ENCODE peak calls at places on chromosomes 3 and 15, in five cellular contexts. One of them, this sample, is unnamed.

GRCh38 chr15:64930019-64930652 is 18.4 kb downstream of the ANKDD1A start:
- DNase-seq in IMR-90: no peak
- DNase-seq in neuronal stem cell: no peak
- DNase-seq in neural progenitor cell: no peak
- DNase-seq in PC-3: no peak
- DNase-seq in this sample: no peak

GRCh38 chr15:51356983-51357382 is 15.5 kb downstream of the GLDN start:
- DNase-seq in IMR-90: no peak
- DNase-seq in PC-3: no peak
- DNase-seq in neural progenitor cell: no peak
- DNase-seq in neuronal stem cell: no peak
- DNase-seq in this sample: no peak

GRCh38 chr3:191366675-191367074 is 36.3 kb upstream of the UTS2B start:
- DNase-seq in neuronal stem cell: no peak
- DNase-seq in neural progenitor cell: no peak
- DNase-seq in PC-3: no peak
- DNase-seq in IMR-90: peak; percentile 81
- DNase-seq in this sample: no peak

GRCh38 chr3:10519236-10519635 is 13.8 kb upstream of the ATP2B2 start:
- DNase-seq in neuronal stem cell: no peak
- DNase-seq in neural progenitor cell: no peak
- DNase-seq in IMR-90: no peak
- DNase-seq in PC-3: no peak
- DNase-seq in this sample: no peak

GRCh38 chr3:98780343-98780742 is 17.2 kb downstream of the ST3GAL6 start:
- DNase-seq in PC-3: no peak
- DNase-seq in IMR-90: no peak
- DNase-seq in neuronal stem cell: no peak
- DNase-seq in neural progenitor cell: no peak
- DNase-seq in this sample: no peak

GRCh38 chr3:133038089-133038730 is at the start of gene TMEM108:
- DNase-seq in neuronal stem cell: peak; percentile 87
- DNase-seq in IMR-90: peak; percentile 58
- DNase-seq in PC-3: no peak
- DNase-seq in neural progenitor cell: peak; percentile 97
- DNase-seq in this sample: peak; percentile 62

GRCh38 chr3:148681080-148681479 is 16.6 kb upstream of the AGTR1 start:
- DNase-seq in neuronal stem cell: no peak
- DNase-seq in neural progenitor cell: no peak
- DNase-seq in PC-3: peak; percentile 79
- DNase-seq in IMR-90: peak; percentile 11
- DNase-seq in this sample: no peak

GRCh38 chr3:81339040-81339845 is 422.2 kb downstream of the GBE1 start:
- DNase-seq in neural progenitor cell: peak; percentile 11
- DNase-seq in neuronal stem cell: no peak
- DNase-seq in IMR-90: peak; percentile 6
- DNase-seq in PC-3: peak; percentile 88
- DNase-seq in this sample: no peak

GRCh38 chr3:166190360-166190759 is 353.1 kb upstream of the BCHE start:
- DNase-seq in neural progenitor cell: peak; percentile 54
- DNase-seq in IMR-90: peak; percentile 86
- DNase-seq in PC-3: peak; percentile 77
- DNase-seq in neuronal stem cell: no peak
- DNase-seq in this sample: no peak

GRCh38 chr3:70832035-70832795 is 519.8 kb upstream of the MDFIC2 start:
- DNase-seq in neural progenitor cell: no peak
- DNase-seq in IMR-90: peak; percentile 86
- DNase-seq in PC-3: peak; percentile 48
- DNase-seq in neuronal stem cell: no peak
- DNase-seq in this sample: no peak

GRCh38 chr15:70582143-70582945 is 181.0 kb downstream of the UACA start:
- DNase-seq in neuronal stem cell: no peak
- DNase-seq in PC-3: peak; percentile 12
- DNase-seq in neural progenitor cell: no peak
- DNase-seq in IMR-90: peak; percentile 82
- DNase-seq in this sample: no peak

GRCh38 chr3:126424751-126425150 is 30.0 kb downstream of the CFAP100 start:
- DNase-seq in neuronal stem cell: no peak
- DNase-seq in PC-3: no peak
- DNase-seq in IMR-90: no peak
- DNase-seq in neural progenitor cell: no peak
- DNase-seq in this sample: no peak

GRCh38 chr15:25613113-25613512 is 174.3 kb upstream of the UBE3A start:
- DNase-seq in IMR-90: no peak
- DNase-seq in neuronal stem cell: no peak
- DNase-seq in PC-3: no peak
- DNase-seq in neural progenitor cell: no peak
- DNase-seq in this sample: no peak

GRCh38 chr3:25117005-25117593 is 311.0 kb upstream of the RARB start:
- DNase-seq in neuronal stem cell: no peak
- DNase-seq in IMR-90: no peak
- DNase-seq in neural progenitor cell: no peak
- DNase-seq in PC-3: no peak
- DNase-seq in this sample: peak; percentile 34

GRCh38 chr3:22894877-22895276 is 308.2 kb upstream of the UBE2E2 start:
- DNase-seq in neuronal stem cell: no peak
- DNase-seq in PC-3: no peak
- DNase-seq in neural progenitor cell: no peak
- DNase-seq in IMR-90: no peak
- DNase-seq in this sample: no peak

GRCh38 chr15:71336671-71337070 is 221.4 kb downstream of the THSD4 start:
- DNase-seq in IMR-90: no peak
- DNase-seq in neuronal stem cell: no peak
- DNase-seq in neural progenitor cell: no peak
- DNase-seq in PC-3: peak; percentile 49
- DNase-seq in this sample: no peak

GRCh38 chr15:92882697-92883642 is 17.2 kb upstream of the CHD2 start:
- DNase-seq in IMR-90: no peak
- DNase-seq in neuronal stem cell: no peak
- DNase-seq in PC-3: no peak
- DNase-seq in neural progenitor cell: peak; percentile 59
- DNase-seq in this sample: peak; percentile 32

GRCh38 chr15:57631386-57632110 is 39.8 kb downstream of the MYZAP start:
- DNase-seq in neural progenitor cell: no peak
- DNase-seq in PC-3: no peak
- DNase-seq in neuronal stem cell: no peak
- DNase-seq in IMR-90: no peak
- DNase-seq in this sample: no peak

GRCh38 chr3:188320757-188321156 is 166.8 kb downstream of the LPP start:
- DNase-seq in PC-3: peak; percentile 47
- DNase-seq in IMR-90: peak; percentile 83
- DNase-seq in neural progenitor cell: no peak
- DNase-seq in neuronal stem cell: no peak
- DNase-seq in this sample: no peak

DNA sequence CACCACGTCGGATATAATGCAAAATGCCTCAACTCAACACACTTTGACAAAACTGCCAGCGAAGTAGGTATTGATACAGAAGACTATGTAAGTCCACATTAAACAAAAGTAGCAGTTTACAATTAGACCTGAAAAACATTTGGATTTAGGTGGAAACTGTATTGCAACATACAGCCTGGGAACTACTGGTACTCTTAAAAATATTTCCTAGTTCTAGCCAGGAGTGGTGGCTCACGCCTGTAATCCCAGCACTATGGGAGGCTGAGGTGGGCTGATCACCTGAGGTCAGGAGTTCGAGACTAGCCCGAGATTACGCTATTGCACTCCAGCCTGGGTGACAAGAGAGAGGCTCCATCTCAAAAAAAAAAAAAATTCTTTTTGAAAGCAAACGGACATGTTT is 246.2 kb downstream of the ZBTB20 start:
- DNase-seq in IMR-90: no peak
- DNase-seq in PC-3: no peak
- DNase-seq in neuronal stem cell: no peak
- DNase-seq in neural progenitor cell: no peak
- DNase-seq in this sample: no peak
- H3K4me1 ChIP-seq in IMR-90: peaks cover 2% of the 10 kb centered on the region
- H3K4me1 ChIP-seq in PC-3: no peaks in the 10 kb centered on the region
- H3K4me1 ChIP-seq in neuronal stem cell: peaks cover 7% of the 10 kb centered on the region
- H3K4me1 ChIP-seq in neural progenitor cell: peaks cover 33% of the 10 kb centered on the region
- H3K4me1 ChIP-seq in this sample: no peaks in the 10 kb centered on the region

DNA sequence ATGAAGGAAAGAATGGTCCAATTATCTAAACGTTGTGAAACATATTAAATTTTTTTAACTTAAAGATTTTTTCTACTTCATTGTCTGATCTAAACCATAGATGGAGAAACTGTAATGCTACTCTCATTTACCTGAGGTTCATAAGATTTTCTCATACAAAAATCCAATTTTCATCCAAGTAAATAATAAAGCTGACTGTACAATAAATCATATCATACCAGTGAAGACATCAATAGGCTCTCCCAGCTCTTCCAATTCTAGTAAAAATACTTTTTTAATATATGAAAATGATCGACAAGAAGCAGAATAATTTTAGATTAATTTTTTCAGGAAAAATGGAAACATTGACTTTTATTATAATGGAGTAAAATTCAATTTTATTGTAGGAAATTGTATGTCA is 260.8 kb downstream of the GABRG3 start:
- DNase-seq in IMR-90: no peak
- DNase-seq in PC-3: no peak
- DNase-seq in neuronal stem cell: no peak
- DNase-seq in neural progenitor cell: no peak
- DNase-seq in this sample: no peak
- H3K9ac ChIP-seq in IMR-90: no peak overlapping the region
- H3K9ac ChIP-seq in PC-3: no peak overlapping the region
- H3K9ac ChIP-seq in neuronal stem cell: no peak overlapping the region
- H3K9ac ChIP-seq in neural progenitor cell: no peak overlapping the region
- H3K9ac ChIP-seq in this sample: no peak overlapping the region

GRCh38 chr3:150106752-150107428 is 136.2 kb upstream of the PFN2 start:
- DNase-seq in IMR-90: peak; percentile 91
- DNase-seq in neural progenitor cell: peak; percentile 75
- DNase-seq in PC-3: peak; percentile 81
- DNase-seq in neuronal stem cell: peak; percentile 36
- DNase-seq in this sample: no peak
- H3K27ac ChIP-seq in IMR-90: peak overlapping the region; percentile 81
- H3K27ac ChIP-seq in neural progenitor cell: peak overlapping the region; percentile 90
- H3K27ac ChIP-seq in PC-3: peak overlapping the region; percentile 36
- H3K27ac ChIP-seq in neuronal stem cell: peak overlapping the region; percentile 74
- H3K27ac ChIP-seq in this sample: no peak overlapping the region

DNA sequence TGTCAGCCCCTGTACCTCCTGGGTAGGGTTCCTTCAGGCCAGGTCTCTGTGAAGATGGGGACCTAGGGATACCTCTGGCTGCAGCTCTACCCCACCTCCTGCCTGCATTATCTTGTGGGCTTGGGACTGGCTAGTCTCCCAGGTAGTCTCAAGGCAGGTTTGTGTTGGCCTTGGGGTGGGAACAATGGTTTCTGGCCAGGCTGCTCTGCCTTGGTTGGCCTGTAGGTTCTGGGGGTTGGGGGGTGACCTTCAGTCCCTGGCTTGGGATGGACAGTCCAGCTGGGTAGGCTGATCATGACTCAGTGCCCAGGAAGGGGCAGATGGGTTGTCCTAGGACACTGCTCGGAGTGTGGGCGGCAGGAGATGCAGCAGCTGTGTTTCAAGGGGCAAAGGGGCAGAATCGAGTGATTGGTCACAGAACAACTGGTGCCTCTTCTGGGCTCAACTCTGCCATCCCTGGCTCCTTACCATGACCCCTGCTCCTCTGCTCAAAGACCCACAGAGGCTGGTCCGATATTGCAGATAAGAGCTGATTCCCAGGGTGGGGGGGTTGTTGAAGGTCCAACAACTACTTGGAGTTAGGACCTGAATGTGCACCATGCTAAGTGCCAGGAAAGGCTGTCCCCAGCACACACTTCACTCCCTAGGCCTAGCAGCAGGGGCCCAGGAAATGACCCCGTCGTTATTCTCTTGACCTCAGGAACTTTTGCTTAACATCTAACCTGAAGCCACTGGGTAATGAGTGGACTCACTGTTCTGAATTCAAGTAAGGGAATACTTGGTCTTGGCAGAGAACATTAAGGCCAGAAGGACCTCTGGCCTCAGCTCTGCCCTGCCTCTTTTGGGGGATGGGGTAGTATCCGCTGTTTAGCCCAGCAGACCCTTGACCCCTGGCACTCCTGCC is 18.1 kb upstream of the BSN start:
- DNase-seq in neuronal stem cell: no peak
- DNase-seq in neural progenitor cell: no peak
- DNase-seq in PC-3: no peak
- DNase-seq in IMR-90: peak; percentile 4
- DNase-seq in this sample: no peak
- H3K4me1 ChIP-seq in neuronal stem cell: peaks cover 35% of the 10 kb centered on the region
- H3K4me1 ChIP-seq in neural progenitor cell: peaks cover 24% of the 10 kb centered on the region
- H3K4me1 ChIP-seq in PC-3: no peaks in the 10 kb centered on the region
- H3K4me1 ChIP-seq in IMR-90: peaks cover 12% of the 10 kb centered on the region
- H3K4me1 ChIP-seq in this sample: no peaks in the 10 kb centered on the region

GRCh38 chr3:179309225-179310109 is 13.4 kb upstream of the ZNF639 start:
- DNase-seq in neural progenitor cell: no peak
- DNase-seq in IMR-90: no peak
- DNase-seq in neuronal stem cell: no peak
- DNase-seq in PC-3: no peak
- DNase-seq in this sample: no peak
- H3K9ac ChIP-seq in neural progenitor cell: no peak overlapping the region
- H3K9ac ChIP-seq in IMR-90: no peak overlapping the region
- H3K9ac ChIP-seq in neuronal stem cell: no peak overlapping the region
- H3K9ac ChIP-seq in PC-3: no peak overlapping the region
- H3K9ac ChIP-seq in this sample: no peak overlapping the region

GRCh38 chr3:111584724-111585123 is 10.4 kb downstream of the ZBED2 start:
- DNase-seq in IMR-90: no peak
- DNase-seq in PC-3: peak; percentile 46
- DNase-seq in neural progenitor cell: no peak
- DNase-seq in neuronal stem cell: no peak
- DNase-seq in this sample: no peak
- H3K27ac ChIP-seq in IMR-90: no peak overlapping the region
- H3K27ac ChIP-seq in PC-3: peak overlapping the region; percentile 77
- H3K27ac ChIP-seq in neural progenitor cell: no peak overlapping the region
- H3K27ac ChIP-seq in neuronal stem cell: no peak overlapping the region
- H3K27ac ChIP-seq in this sample: no peak overlapping the region

GRCh38 chr3:195810455-195810845 is 1.3 kb downstream of the MUC4 start:
- DNase-seq in IMR-90: no peak
- DNase-seq in PC-3: no peak
- DNase-seq in neural progenitor cell: no peak
- DNase-seq in neuronal stem cell: no peak
- DNase-seq in this sample: no peak
- H3K4me1 ChIP-seq in IMR-90: no peaks in the 10 kb centered on the region
- H3K4me1 ChIP-seq in PC-3: no peaks in the 10 kb centered on the region
- H3K4me1 ChIP-seq in neural progenitor cell: peaks cover 27% of the 10 kb centered on the region
- H3K4me1 ChIP-seq in neuronal stem cell: peaks cover 20% of the 10 kb centered on the region
- H3K4me1 ChIP-seq in this sample: peaks cover 3% of the 10 kb centered on the region

GRCh38 chr3:145983101-145983500 is 177.9 kb downstream of the PLOD2 start:
- DNase-seq in neural progenitor cell: no peak
- DNase-seq in IMR-90: no peak
- DNase-seq in PC-3: no peak
- DNase-seq in neuronal stem cell: no peak
- DNase-seq in this sample: no peak

GRCh38 chr3:145981057-145981456 is 179.9 kb downstream of the PLOD2 start:
- DNase-seq in IMR-90: no peak
- DNase-seq in PC-3: no peak
- DNase-seq in neuronal stem cell: no peak
- DNase-seq in neural progenitor cell: no peak
- DNase-seq in this sample: no peak
- H3K9ac ChIP-seq in IMR-90: no peak overlapping the region
- H3K9ac ChIP-seq in PC-3: no peak overlapping the region
- H3K9ac ChIP-seq in neuronal stem cell: no peak overlapping the region
- H3K9ac ChIP-seq in neural progenitor cell: no peak overlapping the region
- H3K9ac ChIP-seq in this sample: no peak overlapping the region

GRCh38 chr15:72358121-72358520 is 17.7 kb downstream of the HEXA start:
- DNase-seq in PC-3: no peak
- DNase-seq in IMR-90: no peak
- DNase-seq in neuronal stem cell: no peak
- DNase-seq in neural progenitor cell: no peak
- DNase-seq in this sample: no peak
- H3K27ac ChIP-seq in PC-3: peak overlapping the region; percentile 77
- H3K27ac ChIP-seq in IMR-90: no peak overlapping the region
- H3K27ac ChIP-seq in neuronal stem cell: no peak overlapping the region
- H3K27ac ChIP-seq in neural progenitor cell: no peak overlapping the region
- H3K27ac ChIP-seq in this sample: no peak overlapping the region

This sample was measured in colonic mucosa.